ENCODE peak calls at places on chromosomes 1 and 21, in seven cellular contexts. W is fibroblast of pulmonary artery; T is NCI-H2081; B is HT-29; V is posterior vena cava; J is pancreas; S is stimulated activated CD4-positive, alpha-beta T cell treated with anti-CD3 and anti-CD28 coated beads, Interleukin-2, amount 100 ng/mL, for 24 hours. C is an unnamed sample.

GRCh38 chr1:46547481-46548383 is 3.7 kb downstream of the KNCN start:
- DNase-seq in W (peak), T (peak), B (peak), V (peak), J (no peak), S (no peak), C (no peak)

GRCh38 chr1:28208818-28209441 is 23.9 kb downstream of the DNAJC8 start:
- DNase-seq in W (peak), T (peak), B (peak), V (no peak), J (peak), S (peak), C (peak)

GRCh38 chr1:172069535-172069934 is 228.2 kb downstream of the DNM3 start:
- DNase-seq in W (peak), T (no peak), B (no peak), V (no peak), J (no peak), S (no peak), C (no peak)

GRCh38 chr1:1013105-1013921 is at the start of gene ISG15:
- DNase-seq in W (peak), T (peak), B (peak), V (peak), J (peak), S (peak), C (peak)

GRCh38 chr1:187276677-187277076 is 447.9 kb downstream of the PLA2G4A start:
- DNase-seq in W (no peak), T (peak), B (no peak), V (no peak), J (no peak), S (no peak), C (no peak)

GRCh38 chr1:83791821-83792437 is 207.0 kb downstream of the TTLL7 start:
- DNase-seq in W (no peak), T (no peak), B (no peak), V (no peak), J (no peak), S (no peak), C (no peak)

GRCh38 chr1:14855278-14855677 is 256.8 kb downstream of the KAZN start:
- DNase-seq in W (no peak), T (no peak), B (no peak), V (no peak), J (no peak), S (no peak), C (no peak)

GRCh38 chr1:88890790-88891317 is 513 bp downstream of the GTF2B start:
- DNase-seq in W (peak), T (peak), B (peak), V (no peak), J (peak), S (peak), C (no peak)

GRCh38 chr1:20662110-20662475 is 924 bp upstream of the DDOST start:
- DNase-seq in W (no peak), T (no peak), B (no peak), V (no peak), J (no peak), S (no peak), C (no peak)

GRCh38 chr1:17201201-17202021 is 3.5 kb upstream of the PADI1 start:
- DNase-seq in W (no peak), T (no peak), B (peak), V (peak), J (no peak), S (no peak), C (peak)

GRCh38 chr21:44454747-44455523 is at the start of gene LRRC3:
- DNase-seq in W (peak), T (peak), B (peak), V (peak), J (peak), S (peak), C (peak)

GRCh38 chr21:42873096-42873495 is 6.2 kb downstream of the WDR4 start:
- DNase-seq in W (no peak), T (no peak), B (no peak), V (no peak), J (no peak), S (no peak), C (no peak)

GRCh38 chr1:18018381-18018780 is 89.2 kb upstream of the IGSF21 start:
- DNase-seq in W (no peak), T (no peak), B (no peak), V (no peak), J (no peak), S (no peak), C (no peak)

GRCh38 chr1:99970713-99971255 is 988 bp downstream of the SLC35A3 start:
- DNase-seq in W (no peak), T (no peak), B (peak), V (no peak), J (no peak), S (no peak), C (no peak)

GRCh38 chr1:44276901-44277300 is 63.6 kb downstream of the DMAP1 start:
- DNase-seq in W (no peak), T (no peak), B (no peak), V (no peak), J (no peak), S (no peak), C (no peak)

GRCh38 chr1:109989656-109990653 is 5.4 kb downstream of the AHCYL1 start:
- DNase-seq in W (no peak), T (no peak), B (no peak), V (no peak), J (no peak), S (no peak), C (no peak)

GRCh38 chr1:205237526-205238484 is 10.1 kb downstream of the TMCC2 start:
- DNase-seq in W (no peak), T (no peak), B (no peak), V (no peak), J (no peak), S (peak), C (peak)

GRCh38 chr21:42062543-42063022 is 8.5 kb upstream of the UMODL1 start:
- DNase-seq in W (no peak), T (no peak), B (peak), V (peak), J (no peak), S (peak), C (peak)

GRCh38 chr1:47501069-47501468 is 63.2 kb downstream of the FOXD2 start:
- DNase-seq in W (no peak), T (no peak), B (no peak), V (no peak), J (no peak), S (no peak), C (no peak)

GRCh38 chr1:48947761-48948537 is 171.3 kb upstream of the BEND5 start:
- DNase-seq in W (no peak), T (no peak), B (no peak), V (no peak), J (no peak), S (no peak), C (no peak)

GRCh38 chr1:157252473-157252872 is 114.3 kb upstream of the ETV3 start:
- DNase-seq in W (no peak), T (no peak), B (no peak), V (no peak), J (no peak), S (no peak), C (no peak)

GRCh38 chr21:46323710-46324389 is at the start of the genes C21orf58 and PCNT:
- DNase-seq in W (peak), T (peak), B (peak), V (peak), J (peak), S (peak), C (peak)

GRCh38 chr1:68087184-68087583 is 36.8 kb upstream of the DIRAS3 start:
- DNase-seq in W (peak), T (no peak), B (no peak), V (no peak), J (no peak), S (no peak), C (no peak)

GRCh38 chr1:231603598-231604275 is 22.9 kb upstream of the DISC1 start:
- DNase-seq in W (peak), T (peak), B (peak), V (no peak), J (no peak), S (peak), C (peak)

GRCh38 chr1:155871390-155871789 is 12.0 kb downstream of the SYT11 start:
- DNase-seq in W (peak), T (peak), B (no peak), V (no peak), J (peak), S (no peak), C (no peak)

GRCh38 chr1:179142889-179143299 is 61.0 kb downstream of the TOR3A start:
- DNase-seq in W (peak), T (no peak), B (peak), V (no peak), J (no peak), S (no peak), C (no peak)

GRCh38 chr1:154320882-154321608 is at the start of gene AQP10:
- DNase-seq in W (peak), T (no peak), B (no peak), V (no peak), J (no peak), S (no peak), C (no peak)

GRCh38 chr1:25996966-25997758 is 701 bp downstream of the PAFAH2 start:
- DNase-seq in W (peak), T (no peak), B (peak), V (no peak), J (no peak), S (no peak), C (peak)

GRCh38 chr1:244735404-244735803 is 82.5 kb downstream of the DESI2 start:
- DNase-seq in W (no peak), T (no peak), B (no peak), V (no peak), J (no peak), S (no peak), C (no peak)

GRCh38 chr21:41377715-41378114 is 15.9 kb downstream of the MX2 start:
- DNase-seq in W (no peak), T (no peak), B (no peak), V (no peak), J (no peak), S (no peak), C (no peak)

GRCh38 chr1:88509369-88509768 is 174.7 kb upstream of the PKN2 start:
- DNase-seq in W (peak), T (no peak), B (no peak), V (no peak), J (no peak), S (no peak), C (no peak)

GRCh38 chr1:31733389-31734219 is 29.8 kb upstream of the COL16A1 start:
- DNase-seq in W (no peak), T (peak), B (no peak), V (no peak), J (no peak), S (no peak), C (no peak)

GRCh38 chr1:29396438-29397255 is 160.3 kb downstream of the PTPRU start:
- DNase-seq in W (no peak), T (no peak), B (no peak), V (peak), J (no peak), S (no peak), C (no peak)

C was measured in stimulated activated naive CD8-positive, alpha-beta T cell treated with anti-CD3 and anti-CD28 coated beads, Interleukin-15, amount 100 ng/mL, for 72 hours.